ENCODE peak calls at places on chromosomes 4 and X, in seven cellular contexts. D, E, A, R, L, F and J are unnamed samples.

GRCh38 chrX:45517090-45517973 is 316.7 kb upstream of the DIPK2B start:
- DNase-seq in L (no peak), E (peak), A (no peak), D (no peak), F (peak), R (no peak), J (no peak)

GRCh38 chr4:123345132-123345923 is 51.3 kb upstream of the SPRY1 start:
- DNase-seq in F (no peak), D (no peak), L (no peak), E (no peak), R (no peak), A (no peak), J (no peak)

GRCh38 chrX:21479695-21480280 is 105.6 kb downstream of the CNKSR2 start:
- DNase-seq in L (no peak), E (peak), F (peak), D (peak), R (peak), A (peak), J (peak)

GRCh38 chr4:103012085-103012484 is 7.4 kb downstream of the SLC9B1 start:
- DNase-seq in E (peak), F (no peak), D (no peak), R (no peak), L (no peak), A (no peak), J (no peak)

GRCh38 chr4:188930822-188931221 is 791.6 kb downstream of the TRIML1 start:
- DNase-seq in F (no peak), R (no peak), L (no peak), D (peak), A (no peak), E (no peak), J (no peak)

GRCh38 chr4:183350317-183351071 is 28.3 kb upstream of the CLDN24 start:
- DNase-seq in D (no peak), E (no peak), A (no peak), R (no peak), F (no peak), L (no peak), J (no peak)

GRCh38 chrX:21674430-21675186 is 16.5 kb upstream of the KLHL34 start:
- DNase-seq in A (no peak), L (no peak), F (no peak), D (no peak), E (no peak), R (no peak), J (no peak)

GRCh38 chr4:148986951-148987350 is 544.7 kb upstream of the NR3C2 start:
- DNase-seq in E (no peak), R (no peak), L (no peak), A (no peak), D (no peak), F (no peak), J (no peak)

GRCh38 chr4:43619219-43619618 is 726.7 kb downstream of the GRXCR1 start:
- DNase-seq in R (no peak), D (no peak), A (no peak), L (no peak), E (no peak), F (no peak), J (no peak)

GRCh38 chrX:44062842-44063241 is 89.7 kb upstream of the NDP start:
- DNase-seq in F (peak), D (no peak), R (no peak), E (no peak), L (no peak), A (no peak), J (no peak)

GRCh38 chr4:25860586-25861421 is 2.0 kb downstream of the SEL1L3 start:
- DNase-seq in D (no peak), E (peak), F (peak), A (no peak), L (no peak), R (no peak), J (no peak)

GRCh38 chrX:68934421-68934820 is 105.6 kb downstream of the EFNB1 start:
- DNase-seq in L (no peak), E (no peak), F (no peak), D (no peak), A (no peak), R (no peak), J (no peak)

GRCh38 chrX:121836000-121836399 is 788.6 kb downstream of the GLUD2 start:
- DNase-seq in L (no peak), D (no peak), A (no peak), R (no peak), E (no peak), F (no peak), J (no peak)

GRCh38 chr4:179165862-179166261 is 1723.6 kb upstream of the AGA start:
- DNase-seq in D (no peak), R (no peak), E (no peak), L (no peak), A (no peak), F (no peak), J (no peak)

GRCh38 chr4:145388043-145388442 is 93.6 kb upstream of the SMAD1 start:
- DNase-seq in F (no peak), E (no peak), A (no peak), R (no peak), D (no peak), L (no peak), J (no peak)

GRCh38 chr4:5266991-5267390 is 215.7 kb downstream of the STK32B start:
- DNase-seq in F (no peak), E (peak), D (no peak), L (no peak), A (no peak), R (no peak), J (no peak)

GRCh38 chr4:127015616-127016015 is 617.1 kb upstream of the INTU start:
- DNase-seq in R (no peak), L (no peak), F (peak), A (no peak), E (no peak), D (no peak), J (no peak)

GRCh38 chrX:73821921-73822559 is 259.0 kb downstream of the CHIC1 start:
- DNase-seq in R (no peak), E (no peak), F (no peak), A (no peak), L (no peak), D (no peak), J (no peak)

GRCh38 chr4:106607566-106607965 is 239.0 kb upstream of the GIMD1 start:
- DNase-seq in A (no peak), E (no peak), D (no peak), R (no peak), L (no peak), F (no peak), J (no peak)

GRCh38 chr4:5460106-5460801 is 248.1 kb downstream of the EVC2 start:
- DNase-seq in F (peak), R (peak), A (no peak), L (no peak), E (peak), D (peak), J (peak)

GRCh38 chr4:37245391-37245954 is 930 bp downstream of the NWD2 start:
- DNase-seq in D (peak), F (no peak), R (no peak), A (no peak), E (no peak), L (no peak), J (no peak)

GRCh38 chr4:186676531-186677158 is 47.0 kb downstream of the FAT1 start:
- DNase-seq in D (no peak), L (no peak), E (peak), R (no peak), A (peak), F (no peak), J (no peak)